ENCODE peak calls at places on chromosomes 2 and 18, in eight cellular contexts. A is tibial nerve; J is AG04450; U is adrenal gland; W is AG09309; D is heart left ventricle; X is CD8-positive, alpha-beta T cell; F is endothelial cell. P is an unnamed sample.
A peak's percentile ranks its signal among the peaks of the same experiment; 100 is the strongest.

GRCh38 chr18:59994357-59994756 is 94.6 kb downstream of the PMAIP1 start:
- DNase-seq in U (no peak), A (no peak), W (no peak), X (no peak), D (no peak), J (no peak), F (no peak), P (no peak)

GRCh38 chr2:105592288-105592687 is 152.4 kb upstream of the NCK2 start:
- DNase-seq in U (peak; percentile 34), A (no peak), W (no peak), J (no peak), D (no peak), X (no peak), F (no peak), P (no peak)

GRCh38 chr2:218387369-218388194 is 5.5 kb downstream of the SLC11A1 start:
- DNase-seq in U (peak; percentile 70), F (peak; percentile 41), W (no peak), A (no peak), X (peak; percentile 43), J (peak; percentile 61), D (no peak), P (no peak)

GRCh38 chr18:79867666-79868065 is 69.9 kb downstream of the KCNG2 start:
- DNase-seq in D (no peak), A (no peak), U (no peak), J (no peak), X (no peak), W (no peak), F (no peak), P (no peak)

GRCh38 chr2:32272279-32272678 is 5.4 kb upstream of the YIPF4 start:
- DNase-seq in W (no peak), X (no peak), U (no peak), J (no peak), D (no peak), F (no peak), A (no peak), P (no peak)

GRCh38 chr2:59585657-59586056 is 967.8 kb downstream of the BCL11A start:
- DNase-seq in J (no peak), A (no peak), D (no peak), W (no peak), F (no peak), U (no peak), X (no peak), P (no peak)

GRCh38 chr2:173929441-173929840 is 35.7 kb downstream of the SP3 start:
- DNase-seq in X (no peak), U (no peak), A (no peak), W (no peak), D (no peak), F (no peak), J (no peak), P (no peak)

GRCh38 chr18:23833714-23834113 is 144.5 kb downstream of the LAMA3 start:
- DNase-seq in J (no peak), W (no peak), F (no peak), A (no peak), U (no peak), X (no peak), D (no peak), P (no peak)

GRCh38 chr2:96633641-96634040 is 4.5 kb downstream of the KANSL3 start:
- DNase-seq in J (no peak), X (no peak), A (no peak), W (no peak), D (no peak), U (no peak), F (no peak), P (no peak)

GRCh38 chr2:62475172-62476011 is 30.6 kb downstream of the TMEM17 start:
- DNase-seq in J (no peak), W (no peak), U (no peak), D (no peak), F (peak; percentile 26), A (no peak), X (no peak), P (peak; percentile 26)

GRCh38 chr18:59898093-59898492 is 1.7 kb upstream of the PMAIP1 start:
- DNase-seq in U (no peak), J (no peak), A (no peak), F (no peak), X (no peak), D (no peak), W (no peak), P (no peak)

GRCh38 chr2:145036421-145036901 is 516.5 kb upstream of the ZEB2 start:
- DNase-seq in X (no peak), U (no peak), D (no peak), A (no peak), W (peak; percentile 80), J (no peak), F (no peak), P (no peak)

GRCh38 chr2:159802673-159803072 is 4.7 kb upstream of the CD302 start:
- DNase-seq in A (no peak), W (no peak), U (no peak), F (no peak), J (no peak), X (no peak), D (no peak), P (no peak)

GRCh38 chr2:160869411-160869810 is 290.8 kb upstream of the TANK start:
- DNase-seq in A (peak; percentile 19), W (peak; percentile 94), F (no peak), X (no peak), U (peak; percentile 8), J (peak; percentile 73), D (no peak), P (no peak)

GRCh38 chr2:157780211-157780610 is 95.9 kb downstream of the ACVR1 start:
- DNase-seq in W (no peak), D (no peak), A (no peak), U (no peak), J (no peak), X (no peak), F (no peak), P (no peak)

GRCh38 chr2:118854507-118855300 is 7.3 kb upstream of the EN1 start:
- DNase-seq in U (no peak), X (no peak), D (no peak), A (no peak), J (no peak), W (no peak), F (peak; percentile 25), P (no peak)

GRCh38 chr18:27143580-27144287 is 41.4 kb downstream of the CHST9 start:
- DNase-seq in J (no peak), X (no peak), U (peak; percentile 79), D (peak; percentile 65), W (no peak), F (no peak), A (no peak), P (no peak)

GRCh38 chr2:15160602-15161001 is 400.5 kb downstream of the NBAS start:
- DNase-seq in F (no peak), X (no peak), U (no peak), W (no peak), A (no peak), D (no peak), J (peak; percentile 27), P (no peak)

DNA sequence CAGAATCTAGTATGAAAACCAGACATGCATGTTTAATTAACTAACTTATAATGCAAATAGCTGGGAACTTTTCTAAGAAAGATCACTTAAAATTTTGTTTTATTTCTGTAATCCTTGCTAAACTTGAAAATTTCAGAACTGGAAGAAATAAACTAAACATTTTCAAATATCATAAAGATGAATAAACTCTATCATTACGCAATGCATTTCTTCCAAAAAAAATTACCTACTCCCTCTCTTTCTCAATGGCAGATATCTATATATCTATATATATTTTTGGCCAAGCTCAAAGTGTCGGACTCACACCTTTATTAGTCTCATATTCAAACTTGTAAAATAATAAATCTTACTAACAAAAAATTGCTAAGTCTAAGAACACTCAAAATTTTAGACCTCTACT is 158.1 kb downstream of the SLC39A10 start:
- DNase-seq in A (no peak), U (no peak), D (no peak), J (no peak), W (no peak), F (no peak), X (no peak), P (no peak)
- TF ChIP-seq CTCF in A (no peak), U (no peak), D (no peak), J (no peak), W (no peak), F (no peak), X (no peak), P (no peak)

GRCh38 chr2:196241175-196241574 is 69.8 kb upstream of the STK17B start:
- DNase-seq in W (no peak), D (no peak), A (no peak), U (no peak), F (no peak), J (no peak), X (no peak), P (no peak)
- TF ChIP-seq CTCF in W (no peak), D (no peak), A (no peak), U (no peak), F (no peak), J (no peak), X (no peak), P (no peak)

GRCh38 chr2:71072492-71072891 is 4.0 kb downstream of the NAGK start:
- DNase-seq in J (no peak), X (no peak), D (no peak), F (no peak), U (no peak), A (no peak), W (no peak), P (no peak)

GRCh38 chr2:71070294-71071025 is 2.0 kb downstream of the NAGK start:
- DNase-seq in D (no peak), X (no peak), F (no peak), J (no peak), A (no peak), U (no peak), W (no peak), P (no peak)

GRCh38 chr2:71073475-71073874 is 5.0 kb downstream of the NAGK start:
- DNase-seq in D (no peak), F (no peak), W (no peak), J (no peak), X (no peak), A (no peak), U (no peak), P (no peak)

GRCh38 chr2:71069376-71069775 is 928 bp downstream of the NAGK start:
- DNase-seq in X (no peak), A (no peak), F (no peak), D (no peak), U (no peak), J (no peak), W (no peak), P (no peak)

DNA sequence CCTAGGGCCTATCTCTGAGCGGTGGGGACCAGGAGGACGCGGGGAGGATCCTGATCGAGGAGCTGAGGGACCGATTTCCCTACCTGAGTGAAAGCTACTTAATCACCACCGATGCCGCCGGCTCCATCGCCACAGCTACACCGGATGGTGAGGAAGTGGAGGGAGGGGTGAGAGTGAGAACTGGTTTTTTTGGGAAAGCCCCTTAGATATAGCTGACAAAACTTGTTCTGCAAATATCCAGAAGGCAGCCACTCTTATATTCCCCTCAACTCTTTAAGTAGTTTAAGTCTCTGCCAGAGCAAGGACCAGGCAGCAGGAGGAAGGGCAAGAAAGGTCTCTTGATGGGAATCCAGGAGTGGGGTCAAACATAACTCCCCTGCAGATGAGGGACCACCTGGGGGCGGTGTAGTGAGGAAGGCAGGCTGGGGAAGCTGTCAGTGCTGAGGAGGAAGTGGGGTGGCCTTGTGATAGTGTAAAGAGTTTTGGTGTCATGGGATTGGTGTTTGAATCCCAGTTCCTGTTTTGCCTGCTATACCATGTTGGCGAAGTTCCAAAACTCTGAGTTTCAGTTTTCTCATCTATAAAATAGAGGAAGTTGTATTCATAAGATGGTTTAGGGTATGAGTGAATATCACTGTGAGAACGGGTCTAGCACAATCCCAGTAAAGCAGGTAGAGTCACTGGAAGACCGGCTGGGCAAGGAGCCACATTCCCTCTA is 3.4 kb downstream of the NAGK start:
- DNase-seq in U (peak; percentile 34), W (no peak), A (peak; percentile 43), J (no peak), F (no peak), D (no peak), X (peak; percentile 53), P (peak; percentile 25)
- TF ChIP-seq CTCF in U (no peak), W (no peak), A (no peak), J (peak; percentile 2), F (no peak), D (no peak), X (no peak), P (no peak)

GRCh38 chr18:32019251-32019943 is 772 bp downstream of the RNF125 start:
- DNase-seq in X (peak; percentile 75), F (peak; percentile 44), W (no peak), U (peak; percentile 35), J (no peak), D (peak; percentile 45), A (peak; percentile 6), P (peak; percentile 48)
- TF ChIP-seq CTCF in X (no peak), F (no peak), W (no peak), U (no peak), J (no peak), D (no peak), A (no peak), P (no peak)